ENCODE peak calls at places on chromosomes 16 and 17, in seven cellular contexts. J is AG08395, F is T follicular helper cell, S is left cardiac atrium, L is SW480, Q is endothelial cell, O is T-helper 1 cell. W is an unnamed sample.

GRCh38 chr16:88815901-88816589 is 4.3 kb upstream of the APRT start:
- DNase-seq in J (no peak), S (peak), O (no peak), Q (peak), L (peak), F (peak), W (no peak)

GRCh38 chr17:29133146-29133713 is 47.0 kb downstream of the MYO18A start:
- DNase-seq in Q (no peak), O (no peak), S (peak), J (peak), L (no peak), F (no peak), W (no peak)

GRCh38 chr16:89023151-89023551 is 46.1 kb upstream of the CBFA2T3 start:
- DNase-seq in O (no peak), F (no peak), J (no peak), Q (no peak), L (no peak), S (no peak), W (peak)

GRCh38 chr17:64773836-64774761 is 112.0 kb upstream of the SMURF2 start:
- DNase-seq in F (no peak), J (peak), O (no peak), S (peak), Q (peak), L (peak), W (no peak)

GRCh38 chr17:302300-302698 is 50.3 kb downstream of the RPH3AL start:
- DNase-seq in F (no peak), Q (no peak), S (peak), O (no peak), L (no peak), J (no peak), W (no peak)

GRCh38 chr17:3750926-3751325 is 27.2 kb downstream of the HASPIN start:
- DNase-seq in S (no peak), J (no peak), Q (no peak), O (peak), L (no peak), F (peak), W (no peak)

GRCh38 chr17:70109497-70109896 is 34.5 kb downstream of the KCNJ16 start:
- DNase-seq in F (no peak), Q (no peak), O (no peak), L (no peak), S (peak), J (no peak), W (no peak)

GRCh38 chr16:29198731-29199521 is 207.6 kb downstream of the NPIPB11 start:
- DNase-seq in O (no peak), L (no peak), F (no peak), J (no peak), Q (no peak), S (no peak), W (no peak)

GRCh38 chr17:1989135-1989534 is 36.0 kb downstream of the RTN4RL1 start:
- DNase-seq in F (no peak), J (peak), O (no peak), L (peak), S (peak), Q (no peak), W (no peak)

GRCh38 chr16:67223992-67224391 is 2.9 kb upstream of the TMEM208 start:
- DNase-seq in O (no peak), Q (no peak), L (no peak), F (no peak), S (no peak), J (no peak), W (no peak)

GRCh38 chr17:27817731-27818130 is 17.4 kb upstream of the NOS2 start:
- DNase-seq in O (no peak), S (no peak), J (peak), F (no peak), L (no peak), Q (no peak), W (no peak)

GRCh38 chr16:15518412-15519351 is 84.3 kb downstream of the BMERB1 start:
- DNase-seq in J (peak), F (no peak), Q (no peak), O (no peak), L (no peak), S (peak), W (no peak)

GRCh38 chr16:82580293-82580900 is 46.4 kb upstream of the CDH13 start:
- DNase-seq in J (peak), Q (peak), S (no peak), O (no peak), F (no peak), L (peak), W (no peak)

GRCh38 chr16:13351651-13352217 is 450.3 kb downstream of the SHISA9 start:
- DNase-seq in F (no peak), O (no peak), J (no peak), S (no peak), L (peak), Q (no peak), W (no peak)

GRCh38 chr16:57349212-57350031 is 9.2 kb upstream of the CCL22 start:
- DNase-seq in O (no peak), Q (no peak), J (no peak), S (no peak), F (no peak), L (no peak), W (no peak)

GRCh38 chr17:38322156-38322779 is 21.5 kb downstream of the GPR179 start:
- DNase-seq in F (peak), J (peak), O (peak), Q (peak), L (peak), S (peak), W (no peak)

GRCh38 chr16:53053967-53054669 is 673 bp upstream of the CHD9 start:
- DNase-seq in L (no peak), F (no peak), O (peak), S (peak), J (no peak), Q (no peak), W (no peak)

GRCh38 chr17:78284146-78284545 is 52.7 kb downstream of the TMEM235 start:
- DNase-seq in S (no peak), Q (no peak), L (peak), J (no peak), O (no peak), F (no peak), W (peak)

GRCh38 chr17:35088911-35089845 is 25.7 kb upstream of the RFFL start:
- DNase-seq in F (peak), L (peak), S (peak), O (peak), J (peak), Q (peak), W (peak)

GRCh38 chr17:13601776-13602551 is at the start of gene HS3ST3A1:
- DNase-seq in S (no peak), Q (peak), L (peak), O (no peak), F (no peak), J (peak), W (no peak)

GRCh38 chr16:66258916-66259845 is 107.3 kb upstream of the CDH5 start:
- DNase-seq in F (no peak), J (no peak), L (no peak), Q (no peak), S (no peak), O (no peak), W (no peak)

GRCh38 chr16:25311950-25312349 is 54.3 kb upstream of the ZKSCAN2 start:
- DNase-seq in F (no peak), Q (no peak), O (no peak), S (no peak), L (no peak), J (no peak), W (no peak)

GRCh38 chr16:54194008-54194731 is 92.4 kb downstream of the IRX3 start:
- DNase-seq in O (no peak), J (peak), L (no peak), S (peak), F (no peak), Q (peak), W (no peak)

GRCh38 chr16:57352636-57353047 is 5.9 kb upstream of the CCL22 start:
- DNase-seq in F (no peak), Q (no peak), S (no peak), O (no peak), J (no peak), L (no peak), W (no peak)

GRCh38 chr17:71948703-71949422 is 172.0 kb upstream of the SOX9 start:
- DNase-seq in O (no peak), S (no peak), J (no peak), F (no peak), Q (no peak), L (no peak), W (no peak)

GRCh38 chr16:85986931-85987749 is 88.2 kb downstream of the IRF8 start:
- DNase-seq in F (peak), S (no peak), J (peak), Q (peak), O (no peak), L (no peak), W (no peak)

GRCh38 chr17:45144199-45145034 is 3.9 kb upstream of the HEXIM1 start:
- DNase-seq in J (peak), F (no peak), Q (no peak), L (no peak), S (peak), O (no peak), W (no peak)

GRCh38 chr16:54928421-54929089 is 2.1 kb upstream of the IRX5 start:
- DNase-seq in L (peak), S (peak), O (peak), J (peak), F (no peak), Q (peak), W (no peak)

GRCh38 chr17:63774141-63774981 is at the start of gene DDX42:
- DNase-seq in O (no peak), J (peak), S (peak), Q (peak), F (peak), L (peak), W (peak)

GRCh38 chr16:55630774-55631173 is 25.0 kb upstream of the SLC6A2 start:
- DNase-seq in J (no peak), O (no peak), Q (no peak), F (no peak), S (no peak), L (no peak), W (no peak)

GRCh38 chr17:44360144-44360533 is 3.5 kb downstream of the FAM171A2 start:
- DNase-seq in Q (no peak), J (no peak), O (no peak), S (no peak), F (no peak), L (no peak), W (no peak)

GRCh38 chr17:47719411-47720152 is 13.5 kb upstream of the TBX21 start:
- DNase-seq in F (no peak), Q (no peak), S (no peak), J (peak), O (peak), L (peak), W (no peak)

GRCh38 chr17:42422958-42423712 is at the start of gene CAVIN1:
- DNase-seq in F (no peak), O (no peak), L (peak), J (peak), Q (peak), S (peak), W (no peak)